ENCODE peak calls at places on chromosomes 4 and X, in four cellular contexts. Z, Y, N and E are unnamed samples.

GRCh38 chr4:41282362-41282761 is 25.6 kb downstream of the UCHL1 start:
- DNase-seq in Z (no peak), Y (no peak), N (no peak), E (no peak)

GRCh38 chr4:89496851-89497250 is 189.3 kb upstream of the GPRIN3 start:
- DNase-seq in Z (peak; percentile 75), Y (no peak), N (no peak), E (no peak)

GRCh38 chr4:185734214-185734613 is 77.8 kb downstream of the SORBS2 start:
- DNase-seq in Z (no peak), Y (peak; percentile 79), N (no peak), E (peak; percentile 58)

GRCh38 chr4:8328456-8328855 is 58.9 kb downstream of the HTRA3 start:
- DNase-seq in Z (no peak), Y (no peak), N (no peak), E (no peak)

GRCh38 chrX:372856-373640 is 13.7 kb downstream of the PPP2R3B start:
- DNase-seq in Z (peak; percentile 52), Y (no peak), N (no peak), E (no peak)

GRCh38 chr4:152962160-152962559 is 26.0 kb downstream of the FHDC1 start:
- DNase-seq in Z (no peak), Y (no peak), N (no peak), E (no peak)

GRCh38 chr4:27711041-27711440 is 850.4 kb downstream of the STIM2 start:
- DNase-seq in Z (no peak), Y (no peak), N (no peak), E (no peak)

GRCh38 chrX:67780694-67781109 is 236.9 kb downstream of the AR start:
- DNase-seq in Z (peak; percentile 98), Y (no peak), N (peak; percentile 77), E (no peak)

GRCh38 chrX:18701621-18702361 is 5.7 kb upstream of the PPEF1 start:
- DNase-seq in Z (no peak), Y (no peak), N (no peak), E (no peak)

GRCh38 chrX:153456161-153456560 is 10.3 kb upstream of the TREX2 start:
- DNase-seq in Z (no peak), Y (no peak), N (no peak), E (no peak)

GRCh38 chr4:156109943-156110925 is 156.6 kb upstream of the CTSO start:
- DNase-seq in Z (peak; percentile 66), Y (no peak), N (peak; percentile 77), E (no peak)

GRCh38 chr4:114015444-114015899 is 36.0 kb upstream of the ARSJ start:
- DNase-seq in Z (peak; percentile 99), Y (no peak), N (no peak), E (no peak)

GRCh38 chr4:1246111-1246881 is 2.6 kb downstream of the CTBP1 start:
- DNase-seq in Z (no peak), Y (no peak), N (peak; percentile 64), E (no peak)

GRCh38 chrX:13571136-13571535 is 1.7 kb downstream of the EGFL6 start:
- DNase-seq in Z (no peak), Y (no peak), N (no peak), E (no peak)

GRCh38 chr4:41215155-41215554 is 813 bp upstream of the APBB2 start:
- DNase-seq in Z (no peak), Y (no peak), N (no peak), E (no peak)

GRCh38 chr4:158020734-158021346 is 152.0 kb downstream of the GASK1B start:
- DNase-seq in Z (peak; percentile 80), Y (no peak), N (no peak), E (no peak)

GRCh38 chr4:40865696-40866095 is 115.9 kb downstream of the NSUN7 start:
- DNase-seq in Z (peak; percentile 33), Y (no peak), N (no peak), E (no peak)

GRCh38 chr4:6472387-6473263 is at the start of gene PPP2R2C:
- DNase-seq in Z (no peak), Y (no peak), N (peak; percentile 48), E (no peak)

GRCh38 chr4:109406337-109406931 is 27.2 kb upstream of the SEC24B start:
- DNase-seq in Z (peak; percentile 68), Y (no peak), N (no peak), E (peak; percentile 49)

GRCh38 chr4:123244233-123244632 is 152.4 kb upstream of the SPRY1 start:
- DNase-seq in Z (no peak), Y (no peak), N (peak; percentile 77), E (no peak)

GRCh38 chr4:119559044-119559647 is 69.5 kb downstream of the PDE5A start:
- DNase-seq in Z (peak; percentile 70), Y (no peak), N (no peak), E (peak; percentile 29)

GRCh38 chrX:110852180-110852579 is 56.6 kb upstream of the CHRDL1 start:
- DNase-seq in Z (peak; percentile 3), Y (no peak), N (no peak), E (peak; percentile 18)
- TF ChIP-seq CTCF in Z (peak; percentile 57), Y (peak; percentile 34), N (peak; percentile 45), E (peak; percentile 23)

DNA sequence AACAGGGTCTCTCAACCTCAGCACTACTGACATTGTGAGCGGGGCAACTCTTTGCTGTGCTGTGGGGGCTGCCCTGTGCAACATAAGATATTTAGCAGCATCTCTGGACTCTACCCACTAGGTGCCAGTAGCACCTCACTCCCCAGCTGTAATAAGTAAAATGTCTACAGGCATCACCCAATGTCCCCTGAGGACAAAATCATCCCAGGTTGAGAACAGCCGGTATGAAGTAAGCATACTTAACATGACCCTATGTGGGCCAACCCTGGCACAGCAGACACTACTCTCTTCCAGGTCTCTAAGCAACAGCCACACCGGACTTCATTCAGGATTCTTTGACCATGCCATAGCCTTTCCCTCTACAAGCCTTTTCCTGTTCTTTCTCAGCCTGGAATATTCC is 10.5 kb upstream of the MGST2 start:
- DNase-seq in Z (peak; percentile 72), Y (no peak), N (no peak), E (no peak)
- TF ChIP-seq CTCF in Z (peak; percentile 60), Y (peak; percentile 65), N (no peak), E (peak; percentile 41)

GRCh38 chr4:187992971-187993370 is 2.6 kb upstream of the ZFP42 start:
- DNase-seq in Z (no peak), Y (no peak), N (no peak), E (no peak)

GRCh38 chr4:187996502-187997177 is 1.1 kb downstream of the ZFP42 start:
- DNase-seq in Z (no peak), Y (no peak), N (no peak), E (no peak)

GRCh38 chr4:187999406-187999932 is 3.9 kb downstream of the ZFP42 start:
- DNase-seq in Z (no peak), Y (no peak), N (no peak), E (no peak)

GRCh38 chr4:187995322-187996207 is at the start of gene ZFP42:
- DNase-seq in Z (no peak), Y (no peak), N (no peak), E (no peak)

GRCh38 chr4:187993827-187994226 is 1.7 kb upstream of the ZFP42 start:
- DNase-seq in Z (no peak), Y (no peak), N (no peak), E (no peak)
- TF ChIP-seq CTCF in Z (no peak), Y (no peak), N (no peak), E (no peak)

GRCh38 chrX:56798866-56799864 is 70.1 kb downstream of the NBDY start:
- DNase-seq in Z (no peak), Y (no peak), N (no peak), E (peak; percentile 1)
- TF ChIP-seq CTCF in Z (no peak), Y (peak; percentile 19), N (no peak), E (no peak)

GRCh38 chr4:108094923-108095482 is 73.7 kb downstream of the LEF1 start:
- DNase-seq in Z (no peak), Y (no peak), N (no peak), E (no peak)
- TF ChIP-seq CTCF in Z (no peak), Y (no peak), N (no peak), E (no peak)

GRCh38 chr4:154642361-154642760 is 29.9 kb upstream of the FGG start:
- DNase-seq in Z (no peak), Y (no peak), N (no peak), E (no peak)
- TF ChIP-seq CTCF in Z (no peak), Y (no peak), N (no peak), E (no peak)